ENCODE peak calls at places on chromosome 17, in ten cellular contexts. S is hypothalamus; F is HCEC 1CT; G is fibroblast of the conjunctiva; K is BJ; H is ACHN; C is HepG2; D is cardiac muscle cell; I is stimulated activated CD8-positive, alpha-beta memory T cell treated with anti-CD3 and anti-CD28 coated beads, Interleukin-15, amount 100 ng/mL, for 24 hours; T is NCI-H82. V is an unnamed sample.

GRCh38 chr17:82105882-82106696 is 8.1 kb upstream of the FASN start:
- DNase-seq in G (no peak), I (peak; percentile 25), K (no peak), H (peak; percentile 42), F (peak; percentile 12), C (peak; percentile 94), S (no peak), D (peak; percentile 58), T (peak; percentile 71), V (peak; percentile 44)

GRCh38 chr17:66369830-66370229 is 67.4 kb downstream of the PRKCA start:
- DNase-seq in H (peak; percentile 50), C (peak; percentile 31), F (no peak), T (no peak), K (no peak), S (no peak), G (no peak), I (no peak), D (no peak), V (no peak)

GRCh38 chr17:51128089-51128488 is 7.4 kb upstream of the SPAG9 start:
- DNase-seq in G (no peak), K (no peak), C (no peak), I (no peak), F (no peak), D (peak; percentile 22), S (no peak), T (no peak), H (no peak), V (no peak)

GRCh38 chr17:17870292-17870691 is 33.5 kb upstream of the SREBF1 start:
- DNase-seq in C (no peak), D (no peak), T (peak; percentile 38), S (no peak), F (no peak), K (no peak), G (no peak), I (no peak), H (no peak), V (no peak)

GRCh38 chr17:81685108-81685507 is 1.3 kb downstream of the HGS start:
- DNase-seq in D (peak; percentile 29), C (no peak), I (no peak), T (no peak), S (no peak), F (peak; percentile 73), H (peak; percentile 84), G (no peak), K (no peak), V (no peak)

GRCh38 chr17:58351182-58351581 is 819 bp downstream of the SUPT4H1 start:
- DNase-seq in H (no peak), I (no peak), G (no peak), C (no peak), D (no peak), K (no peak), T (no peak), F (no peak), S (no peak), V (no peak)

GRCh38 chr17:33527290-33527689 is 234.2 kb upstream of the ASIC2 start:
- DNase-seq in I (no peak), G (no peak), C (no peak), K (no peak), F (no peak), S (no peak), T (no peak), H (no peak), D (no peak), V (no peak)

GRCh38 chr17:17819561-17819995 is 17.2 kb downstream of the SREBF1 start:
- DNase-seq in T (no peak), K (peak; percentile 20), C (peak; percentile 78), S (peak; percentile 61), I (no peak), H (peak; percentile 88), D (peak; percentile 96), F (peak; percentile 84), G (peak; percentile 75), V (no peak)

GRCh38 chr17:69960755-69961154 is 114.3 kb upstream of the KCNJ16 start:
- DNase-seq in D (no peak), T (peak; percentile 8), F (no peak), H (no peak), K (no peak), S (no peak), G (no peak), I (no peak), C (no peak), V (no peak)

GRCh38 chr17:79619636-79620206 is 8.9 kb upstream of the RBFOX3 start:
- DNase-seq in T (no peak), G (no peak), D (no peak), C (no peak), S (no peak), F (no peak), H (no peak), I (no peak), K (no peak), V (no peak)

GRCh38 chr17:76820523-76820922 is 47.7 kb upstream of the MGAT5B start:
- DNase-seq in D (no peak), G (no peak), C (no peak), H (no peak), I (no peak), K (no peak), F (no peak), S (no peak), T (no peak), V (no peak)

GRCh38 chr17:35871415-35871814 is 2.7 kb upstream of the HEATR9 start:
- DNase-seq in K (no peak), D (peak; percentile 14), C (no peak), G (no peak), T (peak; percentile 74), S (no peak), H (no peak), I (no peak), F (no peak), V (no peak)

GRCh38 chr17:60138769-60139437 is 10.9 kb upstream of the CA4 start:
- DNase-seq in K (no peak), D (no peak), H (no peak), T (no peak), F (no peak), I (no peak), G (no peak), C (no peak), S (no peak), V (no peak)

GRCh38 chr17:60170835-60171752 is 21.3 kb downstream of the CA4 start:
- DNase-seq in C (no peak), F (no peak), I (no peak), H (no peak), T (no peak), S (peak; percentile 64), G (no peak), K (no peak), D (no peak), V (no peak)

GRCh38 chr17:39659286-39660010 is 5.7 kb upstream of the TCAP start:
- DNase-seq in H (no peak), F (no peak), K (no peak), T (no peak), C (no peak), S (no peak), G (no peak), I (no peak), D (no peak), V (no peak)

GRCh38 chr17:57714660-57715059 is 30.4 kb downstream of the CCDC182 start:
- DNase-seq in I (no peak), T (no peak), H (no peak), K (no peak), F (no peak), G (no peak), S (no peak), D (no peak), C (no peak), V (no peak)

GRCh38 chr17:18185832-18186231 is 2.2 kb downstream of the ALKBH5 start:
- DNase-seq in G (no peak), C (no peak), T (peak; percentile 35), K (no peak), D (no peak), S (no peak), F (no peak), I (no peak), H (no peak), V (no peak)

GRCh38 chr17:40432864-40433528 is 10.3 kb upstream of the IGFBP4 start:
- DNase-seq in I (no peak), F (no peak), T (no peak), D (peak; percentile 68), C (no peak), S (no peak), K (no peak), H (no peak), G (no peak), V (no peak)

GRCh38 chr17:34178047-34178446 is 77.0 kb upstream of the CCL2 start:
- DNase-seq in G (no peak), F (peak; percentile 44), C (no peak), S (no peak), K (no peak), T (no peak), H (no peak), I (no peak), D (peak; percentile 29), V (no peak)

GRCh38 chr17:33779399-33779697 is 475.7 kb upstream of the CCL2 start:
- DNase-seq in G (no peak), C (no peak), K (no peak), F (no peak), H (no peak), T (no peak), S (no peak), D (no peak), I (no peak), V (no peak)

GRCh38 chr17:31390748-31391495 is 553 bp upstream of the RAB11FIP4 start:
- DNase-seq in H (no peak), K (no peak), G (no peak), F (no peak), D (peak; percentile 19), I (no peak), C (no peak), S (no peak), T (peak; percentile 52), V (no peak)

GRCh38 chr17:28045304-28045703 is 2.8 kb downstream of the NLK start:
- DNase-seq in C (no peak), F (no peak), K (no peak), T (peak; percentile 29), S (no peak), H (no peak), G (no peak), I (no peak), D (no peak), V (no peak)

GRCh38 chr17:76193616-76194015 is 46.7 kb downstream of the RNF157 start:
- DNase-seq in H (no peak), T (no peak), K (no peak), F (no peak), C (no peak), S (no peak), I (no peak), D (no peak), G (no peak), V (no peak)

GRCh38 chr17:51636291-51636690 is 375.9 kb downstream of the UTP18 start:
- DNase-seq in H (no peak), D (no peak), I (no peak), F (no peak), C (no peak), S (no peak), T (peak; percentile 17), G (no peak), K (no peak), V (peak; percentile 32)

V was measured in NT2/D1.